ENCODE peak calls at places on chromosomes 4 and X, in seven cellular contexts. V, S, B, X, A, U and T are unnamed samples.

GRCh38 chr4:6763330-6763851 is 19.1 kb upstream of the KIAA0232 start:
- DNase-seq in V (no peak), S (no peak), B (no peak), X (no peak), A (no peak), U (no peak), T (no peak)

GRCh38 chr4:176735300-176735699 is 57.4 kb downstream of the VEGFC start:
- DNase-seq in V (peak; percentile 29), S (no peak), B (peak; percentile 17), X (no peak), A (no peak), U (peak; percentile 69), T (no peak)

GRCh38 chr4:184439856-184440592 is 34.3 kb downstream of the IRF2 start:
- DNase-seq in V (peak; percentile 79), S (no peak), B (no peak), X (no peak), A (no peak), U (no peak), T (no peak)

GRCh38 chrX:136694491-136695087 is 46.6 kb downstream of the CD40LG start:
- DNase-seq in V (no peak), S (no peak), B (peak; percentile 55), X (no peak), A (peak; percentile 13), U (peak; percentile 77), T (no peak)

GRCh38 chrX:9988762-9989161 is 21.6 kb downstream of the CLDN34 start:
- DNase-seq in V (no peak), S (no peak), B (no peak), X (no peak), A (no peak), U (peak; percentile 41), T (no peak)

GRCh38 chr4:13264126-13264525 is 220.0 kb downstream of the RAB28 start:
- DNase-seq in V (no peak), S (no peak), B (no peak), X (no peak), A (no peak), U (no peak), T (no peak)

GRCh38 chr4:165364452-165365080 is 14.2 kb upstream of the CPE start:
- DNase-seq in V (no peak), S (no peak), B (no peak), X (no peak), A (no peak), U (peak; percentile 59), T (no peak)

GRCh38 chrX:107449490-107450175 is at the start of gene FRMPD3:
- DNase-seq in V (no peak), S (no peak), B (peak; percentile 72), X (no peak), A (no peak), U (no peak), T (no peak)

GRCh38 chr4:7872264-7872771 is 67.3 kb downstream of the AFAP1 start:
- DNase-seq in V (peak; percentile 98), S (peak; percentile 59), B (no peak), X (no peak), A (no peak), U (peak; percentile 96), T (peak; percentile 90)

GRCh38 chr4:107408968-107409367 is 311.1 kb downstream of the PAPSS1 start:
- DNase-seq in V (no peak), S (no peak), B (no peak), X (no peak), A (no peak), U (no peak), T (no peak)

GRCh38 chr4:65653740-65654361 is 16.4 kb downstream of the EPHA5 start:
- DNase-seq in V (no peak), S (no peak), B (no peak), X (no peak), A (no peak), U (peak; percentile 51), T (no peak)

GRCh38 chr4:98661356-98662054 is 3.1 kb upstream of the TSPAN5 start:
- DNase-seq in V (no peak), S (no peak), B (no peak), X (no peak), A (no peak), U (no peak), T (no peak)

GRCh38 chr4:53716471-53717063 is 125.3 kb upstream of the LNX1 start:
- DNase-seq in V (no peak), S (no peak), B (no peak), X (no peak), A (no peak), U (no peak), T (no peak)

GRCh38 chrX:39613997-39614679 is 483.6 kb downstream of the BCOR start:
- DNase-seq in V (no peak), S (no peak), B (no peak), X (no peak), A (no peak), U (no peak), T (no peak)

GRCh38 chrX:71938371-71938770 is 27.7 kb downstream of the NHSL2 start:
- DNase-seq in V (no peak), S (no peak), B (no peak), X (no peak), A (no peak), U (no peak), T (no peak)

GRCh38 chrX:135595543-135595942 is 75.1 kb downstream of the INTS6L start:
- DNase-seq in V (no peak), S (no peak), B (no peak), X (no peak), A (no peak), U (no peak), T (no peak)

GRCh38 chrX:135591871-135592270 is 71.4 kb downstream of the INTS6L start:
- DNase-seq in V (no peak), S (no peak), B (no peak), X (no peak), A (no peak), U (no peak), T (no peak)

DNA sequence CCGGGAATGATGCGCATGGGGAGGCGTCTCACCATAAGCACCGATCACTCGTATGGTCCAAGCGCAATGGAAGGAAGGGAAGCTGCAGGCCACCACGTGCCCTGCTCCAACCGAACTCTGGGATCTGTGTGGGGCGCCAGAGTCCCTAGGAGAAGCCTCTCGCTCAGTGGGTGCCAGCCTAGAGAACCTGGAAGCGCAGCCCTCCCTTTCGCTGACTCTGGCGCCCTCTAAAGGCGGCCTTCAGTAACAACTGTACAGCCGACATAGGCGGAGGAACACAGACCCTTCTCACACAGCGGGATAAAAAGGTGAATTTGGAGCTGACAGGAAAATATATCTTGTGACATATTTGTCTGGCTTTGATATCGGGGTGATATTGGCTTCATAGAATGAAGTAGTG is 76.0 kb downstream of the INTS6L start:
- DNase-seq in V (no peak), S (no peak), B (peak; percentile 61), X (no peak), A (peak; percentile 43), U (peak; percentile 42), T (no peak)
- TF ChIP-seq CTCF in V (peak; percentile 61), S (no peak), B (peak; percentile 57), X (peak; percentile 61), A (peak; percentile 31), U (peak; percentile 67), T (peak; percentile 59)

GRCh38 chrX:34586936-34587335 is 70.1 kb downstream of the TMEM47 start:
- DNase-seq in V (no peak), S (no peak), B (no peak), X (no peak), A (no peak), U (no peak), T (no peak)

GRCh38 chrX:34585561-34585960 is 71.5 kb downstream of the TMEM47 start:
- DNase-seq in V (no peak), S (no peak), B (no peak), X (no peak), A (no peak), U (no peak), T (no peak)

GRCh38 chrX:34586507-34586906 is 70.6 kb downstream of the TMEM47 start:
- DNase-seq in V (no peak), S (no peak), B (no peak), X (no peak), A (no peak), U (no peak), T (no peak)

GRCh38 chrX:34580069-34580468 is 77.0 kb downstream of the TMEM47 start:
- DNase-seq in V (no peak), S (no peak), B (no peak), X (no peak), A (no peak), U (no peak), T (no peak)

DNA sequence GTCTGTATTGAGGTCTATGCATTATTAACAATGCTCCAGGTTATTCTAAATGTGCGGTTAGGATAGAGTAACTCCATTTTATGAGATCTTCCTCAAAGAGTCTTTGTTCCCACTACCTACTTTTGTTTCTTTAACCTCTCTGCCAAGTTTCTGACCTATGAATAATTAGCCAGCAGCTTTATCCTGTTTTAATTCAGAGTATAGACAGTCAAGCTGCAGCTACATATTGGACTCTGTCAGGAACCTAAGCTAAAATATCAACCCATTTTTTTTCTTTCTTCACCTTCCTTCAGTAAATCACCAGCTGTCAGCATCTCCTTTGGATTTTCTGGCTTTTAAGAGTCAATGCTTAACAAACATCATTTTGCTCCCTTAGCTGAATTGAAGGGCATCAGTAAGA is 72.3 kb downstream of the TMEM47 start:
- DNase-seq in V (no peak), S (no peak), B (no peak), X (no peak), A (no peak), U (no peak), T (no peak)
- H3K4me3 ChIP-seq in V (no peak overlapping the region), S (no peak overlapping the region), B (no peak overlapping the region), X (no peak overlapping the region), A (no peak overlapping the region), U (no peak overlapping the region), T (no peak overlapping the region)

DNA sequence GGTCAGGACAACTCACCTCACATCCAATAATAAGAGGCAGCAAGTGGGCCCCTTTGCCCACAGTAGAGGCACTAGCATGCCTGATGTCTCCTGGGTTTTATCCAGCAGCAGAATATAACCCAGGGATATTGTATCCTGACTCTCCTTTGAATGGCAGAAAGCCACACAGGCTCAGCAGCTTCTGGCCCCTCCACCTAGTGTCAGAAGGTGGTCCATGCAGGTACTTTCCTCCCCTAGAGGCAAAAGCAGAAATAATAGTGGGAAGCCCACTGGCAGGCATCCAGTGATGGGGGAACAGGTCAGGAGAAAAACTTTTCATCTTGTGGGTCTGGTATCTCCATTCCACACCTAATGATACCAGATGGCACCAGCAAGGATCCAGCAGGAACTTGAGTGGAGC is 75.5 kb upstream of the IRS4 start:
- DNase-seq in V (no peak), S (no peak), B (peak; percentile 14), X (no peak), A (no peak), U (no peak), T (no peak)
- TF ChIP-seq CTCF in V (no peak), S (no peak), B (no peak), X (no peak), A (no peak), U (no peak), T (no peak)

GRCh38 chrX:131826572-131826971 is 196.5 kb upstream of the STK26 start:
- DNase-seq in V (no peak), S (no peak), B (no peak), X (no peak), A (no peak), U (no peak), T (no peak)

GRCh38 chrX:131827935-131828334 is 195.2 kb upstream of the STK26 start:
- DNase-seq in V (no peak), S (no peak), B (peak; percentile 63), X (no peak), A (no peak), U (peak; percentile 35), T (no peak)

GRCh38 chrX:131816551-131817136 is 206.5 kb upstream of the STK26 start:
- DNase-seq in V (no peak), S (peak; percentile 45), B (no peak), X (no peak), A (peak; percentile 86), U (peak; percentile 91), T (no peak)

GRCh38 chrX:131818297-131818936 is 204.7 kb upstream of the STK26 start:
- DNase-seq in V (no peak), S (no peak), B (no peak), X (no peak), A (no peak), U (no peak), T (no peak)

GRCh38 chrX:131821945-131822622 is 201.0 kb upstream of the STK26 start:
- DNase-seq in V (no peak), S (no peak), B (no peak), X (no peak), A (peak; percentile 82), U (peak; percentile 95), T (no peak)
- H3K4me3 ChIP-seq in V (no peak overlapping the region), S (no peak overlapping the region), B (no peak overlapping the region), X (no peak overlapping the region), A (no peak overlapping the region), U (peak overlapping the region; percentile 65), T (no peak overlapping the region)